ENCODE peak calls at places on chromosome 1, in ten cellular contexts. T is brain microvascular endothelial cell, E is hepatocyte, F is B cell, A is HFFc6, H is spleen, R is GM06990, D is mammary epithelial cell, X is heart left ventricle, O is AG10803. B is an unnamed sample.

GRCh38 chr1:98653186-98653585 is 8.3 kb upstream of the SNX7 start:
- DNase-seq in D (no peak), E (no peak), X (no peak), H (no peak), O (no peak), T (peak; percentile 11), A (no peak), R (no peak), F (no peak), B (no peak)

GRCh38 chr1:84946631-84947030 is 50.3 kb downstream of the MCOLN2 start:
- DNase-seq in D (no peak), T (no peak), H (no peak), R (no peak), O (peak; percentile 22), F (no peak), X (no peak), E (no peak), A (peak; percentile 9), B (no peak)

GRCh38 chr1:83799474-83800085 is 199.4 kb downstream of the TTLL7 start:
- DNase-seq in F (no peak), E (no peak), O (peak; percentile 30), R (no peak), X (no peak), H (no peak), T (no peak), D (no peak), A (no peak), B (no peak)

GRCh38 chr1:196309386-196309785 is 298.9 kb downstream of the KCNT2 start:
- DNase-seq in E (peak; percentile 36), X (no peak), A (peak; percentile 43), H (no peak), O (peak; percentile 32), D (peak; percentile 21), F (no peak), R (no peak), T (no peak), B (no peak)

GRCh38 chr1:93585059-93585966 is 96.3 kb downstream of the BCAR3 start:
- DNase-seq in T (peak; percentile 33), D (peak; percentile 82), A (peak; percentile 61), R (no peak), O (peak; percentile 56), E (peak; percentile 92), X (peak; percentile 90), H (peak; percentile 67), F (no peak), B (no peak)

GRCh38 chr1:54460346-54460745 is 54.2 kb upstream of the SSBP3 start:
- DNase-seq in O (no peak), R (no peak), F (no peak), A (no peak), H (peak; percentile 57), X (no peak), D (no peak), E (no peak), T (no peak), B (no peak)

GRCh38 chr1:119885903-119886783 is 10.2 kb downstream of the ADAM30 start:
- DNase-seq in R (no peak), X (peak; percentile 69), F (no peak), D (no peak), A (peak; percentile 35), O (peak; percentile 30), E (peak; percentile 45), T (peak; percentile 53), H (peak; percentile 81), B (no peak)

GRCh38 chr1:110672753-110673108 is 2.0 kb downstream of the KCNA3 start:
- DNase-seq in A (no peak), F (peak; percentile 49), X (no peak), T (no peak), R (peak; percentile 26), H (no peak), D (no peak), E (no peak), O (no peak), B (no peak)

GRCh38 chr1:60037669-60038068 is 35.9 kb downstream of the C1orf87 start:
- DNase-seq in R (no peak), H (no peak), F (no peak), A (no peak), E (no peak), O (no peak), T (no peak), D (no peak), X (no peak), B (no peak)

GRCh38 chr1:210722410-210723081 is 393.8 kb downstream of the HHAT start:
- DNase-seq in D (no peak), T (no peak), R (no peak), E (no peak), O (no peak), X (no peak), H (no peak), F (no peak), A (no peak), B (no peak)

GRCh38 chr1:15027515-15027948 is 126.0 kb upstream of the TMEM51 start:
- DNase-seq in T (peak; percentile 61), A (peak; percentile 51), F (no peak), R (no peak), X (peak; percentile 81), D (peak; percentile 52), O (peak; percentile 70), H (no peak), E (peak; percentile 81), B (no peak)

GRCh38 chr1:148334339-148335130 is 148.6 kb downstream of the PPIAL4G start:
- DNase-seq in F (peak; percentile 85), D (peak; percentile 98), X (peak; percentile 83), R (peak; percentile 90), O (peak; percentile 50), E (peak; percentile 91), A (peak; percentile 90), H (peak; percentile 93), T (peak; percentile 92), B (no peak)

GRCh38 chr1:50983403-50983802 is 13.4 kb downstream of the CDKN2C start:
- DNase-seq in X (no peak), E (no peak), F (no peak), O (no peak), H (no peak), R (no peak), T (no peak), A (no peak), D (no peak), B (no peak)

DNA sequence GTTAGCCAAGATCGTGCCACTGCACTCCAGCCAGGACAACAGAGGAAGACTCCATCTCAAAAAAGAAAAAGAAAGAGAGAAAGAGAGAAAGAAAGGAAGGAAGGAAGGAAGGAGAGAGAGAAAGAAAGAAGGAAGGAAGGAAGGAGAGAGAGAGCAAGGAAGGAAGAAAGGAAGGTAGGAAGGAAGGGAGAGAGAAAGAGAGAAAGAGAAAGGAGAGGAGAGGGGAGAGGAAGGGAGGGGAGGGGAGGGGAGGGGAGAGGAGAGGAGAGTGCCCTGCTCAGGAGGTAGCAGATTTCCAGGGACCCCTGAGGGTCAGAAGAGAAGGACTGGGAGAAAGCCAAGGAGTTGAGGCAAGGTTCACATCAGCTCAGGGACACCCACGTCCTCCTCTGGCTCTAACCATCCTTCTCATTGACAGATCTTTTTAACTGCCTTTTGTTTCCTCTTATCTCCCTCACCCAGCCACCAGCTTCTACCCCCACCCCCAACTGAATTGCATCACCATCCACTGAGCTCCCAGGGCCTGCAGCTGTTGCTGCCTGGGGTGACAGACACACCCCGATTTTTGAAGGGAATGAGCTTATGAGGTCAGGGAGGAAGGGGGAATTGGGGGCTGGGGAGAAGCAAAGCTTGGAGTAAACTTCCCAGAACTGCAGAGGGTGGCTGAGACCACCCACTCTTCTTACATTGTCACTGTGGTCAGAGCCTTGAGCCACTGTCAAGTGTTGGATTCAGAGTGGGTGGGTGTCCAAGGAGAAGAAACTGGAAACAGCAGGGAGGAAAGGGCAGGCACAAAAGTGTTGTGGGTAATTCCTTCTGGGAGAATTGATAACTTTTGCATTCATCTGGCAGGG is 91.6 kb downstream of the GLUL start:
- DNase-seq in X (peak; percentile 72), O (peak; percentile 31), F (no peak), D (peak; percentile 14), A (no peak), T (no peak), H (peak; percentile 75), R (no peak), E (peak; percentile 68), B (no peak)
- TF ChIP-seq CTCF in X (no peak), O (no peak), F (no peak), D (no peak), A (no peak), T (no peak), H (no peak), R (no peak), E (no peak), B (no peak)

DNA sequence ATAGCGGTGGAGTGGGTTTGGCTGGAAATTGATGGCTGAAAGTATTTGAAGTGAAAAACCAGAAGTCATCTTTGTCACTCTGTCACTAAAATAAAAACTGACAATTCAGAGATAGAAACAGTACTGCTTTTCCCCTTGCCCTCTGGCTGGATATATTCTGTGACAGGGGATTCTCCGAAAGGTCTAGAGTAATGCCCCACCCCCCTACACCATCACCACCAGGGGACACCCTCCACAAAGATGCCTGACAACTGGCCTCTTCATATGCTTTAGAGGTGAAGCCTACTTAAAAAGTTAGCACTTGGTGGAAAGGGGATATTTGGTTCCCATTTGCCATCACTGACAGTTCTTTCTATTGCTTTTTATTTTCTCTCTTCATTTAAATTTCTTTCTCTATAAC is 73.5 kb downstream of the SGIP1 start:
- DNase-seq in F (no peak), E (no peak), X (no peak), H (no peak), A (no peak), R (no peak), D (no peak), T (no peak), O (no peak), B (no peak)
- TF ChIP-seq CTCF in F (no peak), E (no peak), X (no peak), H (no peak), A (peak; percentile 50), R (no peak), D (no peak), T (peak; percentile 36), O (no peak), B (no peak)

GRCh38 chr1:217661407-217661806 is 30.3 kb downstream of the SPATA17 start:
- DNase-seq in E (no peak), X (no peak), H (no peak), A (no peak), F (no peak), O (no peak), R (no peak), T (no peak), D (no peak), B (no peak)

DNA sequence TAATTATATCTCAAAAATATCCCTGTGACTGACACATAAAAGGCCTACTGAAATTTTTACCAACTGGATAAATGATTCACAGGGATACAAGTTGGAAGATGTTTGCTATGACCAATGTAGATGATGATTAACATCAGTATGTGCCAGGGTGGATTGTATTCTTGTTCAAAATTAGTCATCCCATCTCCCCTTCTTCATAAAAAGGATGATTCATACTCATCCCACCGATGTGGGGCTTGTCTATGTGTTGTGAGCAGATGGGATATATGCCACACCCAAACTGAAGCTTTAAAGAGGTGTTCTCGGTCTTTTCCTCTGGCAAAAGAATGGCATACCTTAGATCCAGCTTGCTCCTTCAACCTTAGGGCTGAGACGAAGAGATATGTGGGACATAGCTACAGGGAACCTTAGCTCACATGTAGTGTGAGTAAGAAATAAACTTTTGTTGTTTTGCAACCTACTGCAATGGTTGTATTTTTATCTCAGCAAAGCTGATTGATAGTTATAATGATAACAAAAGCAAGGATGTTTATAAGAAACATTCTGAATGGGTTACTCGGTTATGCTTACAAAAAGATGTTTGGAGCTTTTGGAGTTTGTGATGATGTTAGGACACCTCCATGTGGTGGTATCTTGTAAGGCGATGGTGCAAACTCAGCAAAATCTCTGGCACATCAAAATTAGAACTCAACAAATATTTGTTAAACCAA is 29.4 kb downstream of the SPATA17 start:
- DNase-seq in H (no peak), F (no peak), X (no peak), O (peak; percentile 58), T (peak; percentile 32), E (peak; percentile 26), A (peak; percentile 91), R (no peak), D (peak; percentile 98), B (no peak)
- TF ChIP-seq CTCF in H (peak; percentile 12), F (no peak), X (peak; percentile 23), O (peak; percentile 68), T (peak; percentile 58), E (peak; percentile 58), A (peak; percentile 79), R (peak; percentile 50), D (peak; percentile 48), B (peak; percentile 56)

GRCh38 chr1:220983877-220984635 is 104.8 kb downstream of the HLX start:
- DNase-seq in E (no peak), A (no peak), R (no peak), H (no peak), F (no peak), O (no peak), T (no peak), X (no peak), D (no peak), B (no peak)
- TF ChIP-seq CTCF in E (no peak), A (peak; percentile 28), R (peak; percentile 24), H (no peak), F (no peak), O (no peak), T (no peak), X (no peak), D (no peak), B (no peak)